ENCODE peak calls at places on chromosomes 12 and 14, in nine cellular contexts. N is GM12878, L is tibial nerve, Y is stomach, Z is K562, J is ovary, C is HepG2, A is A549, O is suprapubic skin. I is an unnamed sample.

GRCh38 chr12:7629465-7629864 is 36.2 kb downstream of the APOBEC1 start:
- DNase-seq in N (no peak), L (no peak), Y (no peak), Z (no peak), J (no peak), C (no peak), A (no peak), O (no peak), I (no peak)

GRCh38 chr14:51552275-51552674 is 99.4 kb upstream of the FRMD6 start:
- DNase-seq in N (no peak), L (no peak), Y (no peak), Z (no peak), J (no peak), C (no peak), A (peak; percentile 33), O (no peak), I (no peak)

GRCh38 chr14:34199585-34199984 is 248.7 kb upstream of the EGLN3 start:
- DNase-seq in N (no peak), L (no peak), Y (no peak), Z (no peak), J (no peak), C (no peak), A (no peak), O (no peak), I (no peak)

GRCh38 chr14:35352274-35353233 is 52.0 kb downstream of the NFKBIA start:
- DNase-seq in N (no peak), L (no peak), Y (no peak), Z (no peak), J (no peak), C (no peak), A (no peak), O (no peak), I (peak; percentile 66)

GRCh38 chr12:57983150-57983857 is 41.9 kb downstream of the ATP23 start:
- DNase-seq in N (no peak), L (peak; percentile 17), Y (no peak), Z (no peak), J (peak; percentile 27), C (peak; percentile 12), A (peak; percentile 68), O (no peak), I (no peak)

GRCh38 chr14:77659822-77660221 is 43.4 kb upstream of the SPTLC2 start:
- DNase-seq in N (no peak), L (no peak), Y (no peak), Z (no peak), J (no peak), C (no peak), A (no peak), O (no peak), I (no peak)

GRCh38 chr14:103207404-103208072 is 84.3 kb downstream of the TNFAIP2 start:
- DNase-seq in N (no peak), L (no peak), Y (peak; percentile 39), Z (no peak), J (peak; percentile 68), C (no peak), A (no peak), O (peak; percentile 73), I (peak; percentile 79)

GRCh38 chr14:48536318-48536717 is 860.9 kb upstream of the MDGA2 start:
- DNase-seq in N (no peak), L (no peak), Y (no peak), Z (no peak), J (no peak), C (peak; percentile 4), A (peak; percentile 1), O (no peak), I (no peak)

GRCh38 chr12:52319097-52319496 is 2.1 kb downstream of the KRT83 start:
- DNase-seq in N (no peak), L (no peak), Y (no peak), Z (no peak), J (no peak), C (no peak), A (peak; percentile 59), O (peak; percentile 27), I (no peak)

GRCh38 chr12:88334271-88334670 is 192.2 kb downstream of the TMTC3 start:
- DNase-seq in N (peak; percentile 15), L (peak; percentile 57), Y (peak; percentile 26), Z (no peak), J (peak; percentile 32), C (no peak), A (no peak), O (no peak), I (peak; percentile 71)

GRCh38 chr12:113700943-113701342 is 229.3 kb upstream of the LHX5 start:
- DNase-seq in N (no peak), L (no peak), Y (no peak), Z (no peak), J (no peak), C (no peak), A (peak; percentile 28), O (no peak), I (no peak)

GRCh38 chr12:47557401-47557800 is 148.4 kb downstream of the RPAP3 start:
- DNase-seq in N (no peak), L (no peak), Y (no peak), Z (no peak), J (no peak), C (no peak), A (no peak), O (no peak), I (peak; percentile 79)

GRCh38 chr12:5201554-5202243 is 158.0 kb downstream of the KCNA5 start:
- DNase-seq in N (no peak), L (no peak), Y (no peak), Z (peak; percentile 12), J (no peak), C (no peak), A (peak; percentile 18), O (no peak), I (no peak)

GRCh38 chr14:21771671-21772070 is 98.1 kb upstream of the OR4E1 start:
- DNase-seq in N (no peak), L (no peak), Y (no peak), Z (no peak), J (no peak), C (no peak), A (no peak), O (no peak), I (no peak)
- TF ChIP-seq EP300 in N (no peak), L (no peak), Y (no peak), Z (no peak), J (no peak), C (no peak), A (no peak), O (no peak), I (no peak)

GRCh38 chr12:62934799-62935674 is at the start of gene PPM1H:
- DNase-seq in N (no peak), L (no peak), Y (peak; percentile 90), Z (peak; percentile 90), J (peak; percentile 46), C (peak; percentile 86), A (peak; percentile 86), O (peak; percentile 71), I (peak; percentile 67)
- H3K27ac ChIP-seq in N (no peak within 1 kb of the TSS), L (no peak within 1 kb of the TSS), Y (peak within 1 kb of the TSS; percentile 81), Z (peak within 1 kb of the TSS; percentile 67), J (peak within 1 kb of the TSS; percentile 31), C (peak within 1 kb of the TSS; percentile 74), A (peak within 1 kb of the TSS; percentile 95), O (peak within 1 kb of the TSS; percentile 13), I (peak within 1 kb of the TSS; percentile 34)

GRCh38 chr14:21867541-21867940 is 193.9 kb upstream of the OR4E1 start:
- DNase-seq in N (no peak), L (no peak), Y (no peak), Z (no peak), J (no peak), C (no peak), A (no peak), O (no peak), I (no peak)

GRCh38 chr14:21874167-21874566 is 200.5 kb upstream of the OR4E1 start:
- DNase-seq in N (no peak), L (no peak), Y (no peak), Z (no peak), J (no peak), C (no peak), A (no peak), O (no peak), I (no peak)

GRCh38 chr14:21863289-21863688 is 189.7 kb upstream of the OR4E1 start:
- DNase-seq in N (no peak), L (no peak), Y (no peak), Z (no peak), J (no peak), C (no peak), A (no peak), O (no peak), I (no peak)

GRCh38 chr14:21866479-21866878 is 192.9 kb upstream of the OR4E1 start:
- DNase-seq in N (no peak), L (no peak), Y (no peak), Z (no peak), J (no peak), C (no peak), A (no peak), O (no peak), I (no peak)

DNA sequence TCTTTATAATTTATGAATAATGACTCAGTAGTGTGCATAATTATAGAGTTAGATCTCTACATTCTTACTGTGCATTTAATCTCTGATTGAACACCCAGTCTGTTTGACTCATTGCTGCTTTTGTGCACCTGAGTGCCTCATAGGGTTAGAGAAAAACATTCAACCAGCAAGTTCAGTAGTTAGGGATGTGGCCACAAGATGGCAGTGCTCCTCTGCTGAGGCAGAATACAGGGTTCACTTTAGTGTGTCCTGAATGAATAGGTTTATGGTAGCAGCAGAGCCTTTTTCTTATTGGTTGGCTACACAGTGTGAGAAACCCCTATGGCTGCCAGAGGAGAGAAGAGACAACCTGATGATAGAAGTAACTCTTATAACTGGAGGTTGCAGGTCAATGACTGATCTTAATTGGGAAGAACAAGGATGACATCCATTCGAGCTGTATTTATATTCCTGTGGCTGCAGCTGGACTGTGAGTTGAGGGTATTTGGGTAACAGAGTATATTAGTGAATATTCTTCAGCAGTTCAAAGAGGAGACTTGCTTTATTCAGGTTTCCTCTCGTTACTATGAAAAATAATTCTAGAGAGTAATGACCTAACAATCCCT is 194.9 kb upstream of the OR4E1 start:
- DNase-seq in N (no peak), L (peak; percentile 58), Y (peak; percentile 73), Z (peak; percentile 12), J (no peak), C (peak; percentile 68), A (peak; percentile 56), O (no peak), I (no peak)
- TF ChIP-seq EP300 in N (no peak), L (no peak), Y (no peak), Z (no peak), J (no peak), C (no peak), A (no peak), O (no peak), I (no peak)

GRCh38 chr14:64060199-64060545 is 207.4 kb downstream of the SYNE2 start:
- DNase-seq in N (no peak), L (no peak), Y (no peak), Z (no peak), J (no peak), C (no peak), A (no peak), O (no peak), I (no peak)

GRCh38 chr14:64061706-64062105 is 208.9 kb downstream of the SYNE2 start:
- DNase-seq in N (no peak), L (no peak), Y (no peak), Z (no peak), J (no peak), C (no peak), A (no peak), O (no peak), I (no peak)

GRCh38 chr14:64060648-64061096 is 207.9 kb downstream of the SYNE2 start:
- DNase-seq in N (no peak), L (no peak), Y (no peak), Z (peak; percentile 5), J (no peak), C (peak; percentile 15), A (peak; percentile 34), O (no peak), I (no peak)

GRCh38 chr14:64059454-64060198 is 206.8 kb downstream of the SYNE2 start:
- DNase-seq in N (no peak), L (no peak), Y (no peak), Z (no peak), J (no peak), C (peak; percentile 10), A (no peak), O (no peak), I (no peak)

GRCh38 chr14:64061115-64061514 is 208.3 kb downstream of the SYNE2 start:
- DNase-seq in N (no peak), L (no peak), Y (no peak), Z (no peak), J (no peak), C (no peak), A (no peak), O (no peak), I (no peak)
- H3K27ac ChIP-seq in N (no peak overlapping the region), L (no peak overlapping the region), Y (no peak overlapping the region), Z (no peak overlapping the region), J (no peak overlapping the region), C (no peak overlapping the region), A (no peak overlapping the region), O (peak overlapping the region; percentile 67), I (no peak overlapping the region)